ENCODE peak calls at places on chromosomes 11 and 22, in six cellular contexts. One of them, this sample, is unnamed.

GRCh38 chr11:56932572-56933235 is 56.0 kb upstream of the OR5AK2 start:
- DNase-seq in BE2C: no peak
- DNase-seq in AG09309: peak; percentile 23
- DNase-seq in dorsolateral prefrontal cortex: no peak
- DNase-seq in fibroblast of pulmonary artery: peak; percentile 56
- DNase-seq in cardiac fibroblast: peak; percentile 41
- DNase-seq in this sample: peak; percentile 1

GRCh38 chr11:44031549-44031948 is 16.2 kb upstream of the ACCSL start:
- DNase-seq in dorsolateral prefrontal cortex: no peak
- DNase-seq in AG09309: no peak
- DNase-seq in cardiac fibroblast: no peak
- DNase-seq in BE2C: no peak
- DNase-seq in fibroblast of pulmonary artery: no peak
- DNase-seq in this sample: no peak

GRCh38 chr11:29527391-29527936 is 489.4 kb downstream of the KCNA4 start:
- DNase-seq in BE2C: no peak
- DNase-seq in cardiac fibroblast: peak; percentile 93
- DNase-seq in AG09309: peak; percentile 3
- DNase-seq in fibroblast of pulmonary artery: peak; percentile 99
- DNase-seq in dorsolateral prefrontal cortex: no peak
- DNase-seq in this sample: peak; percentile 9

GRCh38 chr22:39244073-39244495 is 698 bp downstream of the PDGFB start:
- DNase-seq in AG09309: no peak
- DNase-seq in fibroblast of pulmonary artery: no peak
- DNase-seq in BE2C: no peak
- DNase-seq in dorsolateral prefrontal cortex: no peak
- DNase-seq in cardiac fibroblast: no peak
- DNase-seq in this sample: no peak

GRCh38 chr11:68946416-68947090 is 34.2 kb downstream of the MRGPRD start:
- DNase-seq in cardiac fibroblast: peak; percentile 93
- DNase-seq in fibroblast of pulmonary artery: peak; percentile 92
- DNase-seq in AG09309: peak; percentile 63
- DNase-seq in dorsolateral prefrontal cortex: no peak
- DNase-seq in BE2C: no peak
- DNase-seq in this sample: peak; percentile 58

GRCh38 chr22:38766076-38766777 is 10.4 kb upstream of the SUN2 start:
- DNase-seq in cardiac fibroblast: peak; percentile 63
- DNase-seq in BE2C: peak; percentile 93
- DNase-seq in fibroblast of pulmonary artery: peak; percentile 68
- DNase-seq in AG09309: no peak
- DNase-seq in dorsolateral prefrontal cortex: peak; percentile 64
- DNase-seq in this sample: peak; percentile 58

GRCh38 chr11:11416917-11417316 is 63.9 kb upstream of the CSNK2A3 start:
- DNase-seq in BE2C: no peak
- DNase-seq in dorsolateral prefrontal cortex: no peak
- DNase-seq in cardiac fibroblast: peak; percentile 35
- DNase-seq in AG09309: peak; percentile 67
- DNase-seq in fibroblast of pulmonary artery: peak; percentile 38
- DNase-seq in this sample: peak; percentile 74

GRCh38 chr22:19603767-19604166 is 79.6 kb upstream of the CLDN5 start:
- DNase-seq in AG09309: no peak
- DNase-seq in dorsolateral prefrontal cortex: no peak
- DNase-seq in fibroblast of pulmonary artery: no peak
- DNase-seq in cardiac fibroblast: no peak
- DNase-seq in BE2C: no peak
- DNase-seq in this sample: no peak

GRCh38 chr11:638616-639323 is 1.7 kb downstream of the DRD4 start:
- DNase-seq in BE2C: no peak
- DNase-seq in AG09309: no peak
- DNase-seq in dorsolateral prefrontal cortex: no peak
- DNase-seq in fibroblast of pulmonary artery: no peak
- DNase-seq in cardiac fibroblast: no peak
- DNase-seq in this sample: no peak

GRCh38 chr11:57776577-57776976 is 15.0 kb downstream of the CTNND1 start:
- DNase-seq in cardiac fibroblast: no peak
- DNase-seq in fibroblast of pulmonary artery: no peak
- DNase-seq in BE2C: no peak
- DNase-seq in dorsolateral prefrontal cortex: no peak
- DNase-seq in AG09309: no peak
- DNase-seq in this sample: no peak

GRCh38 chr11:17733261-17733660 is 1.3 kb upstream of the KCNC1 start:
- DNase-seq in BE2C: no peak
- DNase-seq in AG09309: no peak
- DNase-seq in cardiac fibroblast: no peak
- DNase-seq in dorsolateral prefrontal cortex: no peak
- DNase-seq in fibroblast of pulmonary artery: no peak
- DNase-seq in this sample: no peak

GRCh38 chr11:118628861-118629549 is 21.6 kb downstream of the PHLDB1 start:
- DNase-seq in AG09309: no peak
- DNase-seq in cardiac fibroblast: no peak
- DNase-seq in BE2C: no peak
- DNase-seq in fibroblast of pulmonary artery: no peak
- DNase-seq in dorsolateral prefrontal cortex: no peak
- DNase-seq in this sample: no peak

GRCh38 chr11:113974741-113975470 is at the start of gene HTR3A:
- DNase-seq in cardiac fibroblast: peak; percentile 53
- DNase-seq in dorsolateral prefrontal cortex: peak; percentile 54
- DNase-seq in AG09309: no peak
- DNase-seq in BE2C: peak; percentile 89
- DNase-seq in fibroblast of pulmonary artery: peak; percentile 45
- DNase-seq in this sample: peak; percentile 37

GRCh38 chr11:36034572-36035331 is 90.9 kb downstream of the LDLRAD3 start:
- DNase-seq in BE2C: no peak
- DNase-seq in dorsolateral prefrontal cortex: peak; percentile 57
- DNase-seq in fibroblast of pulmonary artery: peak; percentile 78
- DNase-seq in AG09309: peak; percentile 71
- DNase-seq in cardiac fibroblast: peak; percentile 71
- DNase-seq in this sample: peak; percentile 73

GRCh38 chr11:35525501-35526175 is at the start of gene PAMR1:
- DNase-seq in dorsolateral prefrontal cortex: no peak
- DNase-seq in fibroblast of pulmonary artery: peak; percentile 80
- DNase-seq in AG09309: no peak
- DNase-seq in BE2C: no peak
- DNase-seq in cardiac fibroblast: peak; percentile 88
- DNase-seq in this sample: peak; percentile 95

GRCh38 chr22:49100316-49100715 is 727.4 kb downstream of the BRD1 start:
- DNase-seq in AG09309: no peak
- DNase-seq in BE2C: no peak
- DNase-seq in fibroblast of pulmonary artery: no peak
- DNase-seq in cardiac fibroblast: no peak
- DNase-seq in dorsolateral prefrontal cortex: no peak
- DNase-seq in this sample: no peak

GRCh38 chr22:25146311-25146710 is 53.3 kb upstream of the CRYBB3 start:
- DNase-seq in fibroblast of pulmonary artery: peak; percentile 24
- DNase-seq in cardiac fibroblast: peak; percentile 16
- DNase-seq in dorsolateral prefrontal cortex: no peak
- DNase-seq in BE2C: no peak
- DNase-seq in AG09309: no peak
- DNase-seq in this sample: no peak

GRCh38 chr11:16713594-16713993 is 24.9 kb upstream of the C11orf58 start:
- DNase-seq in BE2C: no peak
- DNase-seq in fibroblast of pulmonary artery: no peak
- DNase-seq in cardiac fibroblast: no peak
- DNase-seq in dorsolateral prefrontal cortex: no peak
- DNase-seq in AG09309: no peak
- DNase-seq in this sample: no peak

GRCh38 chr22:44023404-44024287 is 456 bp upstream of the PARVB start:
- DNase-seq in dorsolateral prefrontal cortex: peak; percentile 15
- DNase-seq in AG09309: no peak
- DNase-seq in fibroblast of pulmonary artery: no peak
- DNase-seq in BE2C: peak; percentile 52
- DNase-seq in cardiac fibroblast: peak; percentile 44
- DNase-seq in this sample: peak; percentile 31

GRCh38 chr11:16891964-16892363 is 122.2 kb downstream of the PLEKHA7 start:
- DNase-seq in fibroblast of pulmonary artery: peak; percentile 18
- DNase-seq in AG09309: no peak
- DNase-seq in cardiac fibroblast: peak; percentile 44
- DNase-seq in BE2C: no peak
- DNase-seq in dorsolateral prefrontal cortex: no peak
- DNase-seq in this sample: peak; percentile 50

GRCh38 chr11:69220581-69221051 is 64.9 kb downstream of the SMIM38 start:
- DNase-seq in AG09309: no peak
- DNase-seq in BE2C: no peak
- DNase-seq in cardiac fibroblast: no peak
- DNase-seq in fibroblast of pulmonary artery: no peak
- DNase-seq in dorsolateral prefrontal cortex: no peak
- DNase-seq in this sample: no peak

GRCh38 chr22:25806579-25806978 is 64.6 kb downstream of the MYO18B start:
- DNase-seq in cardiac fibroblast: no peak
- DNase-seq in BE2C: no peak
- DNase-seq in dorsolateral prefrontal cortex: no peak
- DNase-seq in fibroblast of pulmonary artery: no peak
- DNase-seq in AG09309: no peak
- DNase-seq in this sample: no peak

GRCh38 chr11:79081441-79082124 is 359.2 kb downstream of the TENM4 start:
- DNase-seq in BE2C: no peak
- DNase-seq in dorsolateral prefrontal cortex: no peak
- DNase-seq in cardiac fibroblast: peak; percentile 22
- DNase-seq in fibroblast of pulmonary artery: peak; percentile 36
- DNase-seq in AG09309: no peak
- DNase-seq in this sample: peak; percentile 68

GRCh38 chr11:126829716-126830115 is 170.9 kb downstream of the KIRREL3 start:
- DNase-seq in fibroblast of pulmonary artery: no peak
- DNase-seq in AG09309: no peak
- DNase-seq in BE2C: no peak
- DNase-seq in dorsolateral prefrontal cortex: no peak
- DNase-seq in cardiac fibroblast: no peak
- DNase-seq in this sample: no peak

GRCh38 chr11:116412118-116412889 is 360.5 kb downstream of the BUD13 start:
- DNase-seq in fibroblast of pulmonary artery: no peak
- DNase-seq in BE2C: no peak
- DNase-seq in AG09309: no peak
- DNase-seq in dorsolateral prefrontal cortex: no peak
- DNase-seq in cardiac fibroblast: no peak
- DNase-seq in this sample: no peak

GRCh38 chr11:2138436-2139117 is 612 bp downstream of the IGF2 start:
- DNase-seq in AG09309: no peak
- DNase-seq in dorsolateral prefrontal cortex: no peak
- DNase-seq in fibroblast of pulmonary artery: no peak
- DNase-seq in BE2C: no peak
- DNase-seq in cardiac fibroblast: peak; percentile 16
- DNase-seq in this sample: peak; percentile 17
- H3K4me3 ChIP-seq in AG09309: peak overlapping the region; percentile 16
- H3K4me3 ChIP-seq in dorsolateral prefrontal cortex: no peak overlapping the region
- H3K4me3 ChIP-seq in fibroblast of pulmonary artery: no peak overlapping the region
- H3K4me3 ChIP-seq in BE2C: peak overlapping the region; percentile 84
- H3K4me3 ChIP-seq in cardiac fibroblast: peak overlapping the region; percentile 43
- H3K4me3 ChIP-seq in this sample: no peak overlapping the region

GRCh38 chr22:31995046-31995445 is 48.0 kb upstream of the SLC5A1 start:
- DNase-seq in dorsolateral prefrontal cortex: no peak
- DNase-seq in cardiac fibroblast: no peak
- DNase-seq in BE2C: no peak
- DNase-seq in AG09309: no peak
- DNase-seq in fibroblast of pulmonary artery: no peak
- DNase-seq in this sample: no peak
- TF ChIP-seq CTCF in dorsolateral prefrontal cortex: no peak
- TF ChIP-seq CTCF in cardiac fibroblast: peak; percentile 13
- TF ChIP-seq CTCF in BE2C: peak; percentile 35
- TF ChIP-seq CTCF in AG09309: peak; percentile 18
- TF ChIP-seq CTCF in fibroblast of pulmonary artery: peak; percentile 15
- TF ChIP-seq CTCF in this sample: no peak

DNA sequence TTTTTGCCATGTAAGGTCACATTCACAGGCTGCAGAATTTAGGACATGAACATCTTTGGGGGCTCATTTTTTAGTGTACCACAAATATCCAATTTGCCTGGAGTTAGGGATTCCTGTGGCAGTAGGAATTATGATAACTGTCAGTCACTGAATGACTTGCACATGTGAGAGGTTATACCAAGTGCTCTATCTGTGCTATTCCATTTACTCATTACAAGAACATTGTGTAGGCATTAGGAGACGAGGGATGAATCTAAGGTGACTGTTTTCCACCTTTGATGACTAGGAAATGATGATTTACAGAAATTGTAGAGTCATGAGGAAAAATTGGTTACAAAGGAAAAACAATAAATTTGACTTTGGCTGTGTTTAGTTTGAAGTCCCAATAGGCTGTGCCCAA is 79.2 kb downstream of the LIF start:
- DNase-seq in cardiac fibroblast: no peak
- DNase-seq in BE2C: no peak
- DNase-seq in AG09309: no peak
- DNase-seq in fibroblast of pulmonary artery: no peak
- DNase-seq in dorsolateral prefrontal cortex: no peak
- DNase-seq in this sample: no peak
- H3K4me3 ChIP-seq in cardiac fibroblast: no peak overlapping the region
- H3K4me3 ChIP-seq in BE2C: no peak overlapping the region
- H3K4me3 ChIP-seq in AG09309: no peak overlapping the region
- H3K4me3 ChIP-seq in fibroblast of pulmonary artery: no peak overlapping the region
- H3K4me3 ChIP-seq in dorsolateral prefrontal cortex: no peak overlapping the region
- H3K4me3 ChIP-seq in this sample: no peak overlapping the region

DNA sequence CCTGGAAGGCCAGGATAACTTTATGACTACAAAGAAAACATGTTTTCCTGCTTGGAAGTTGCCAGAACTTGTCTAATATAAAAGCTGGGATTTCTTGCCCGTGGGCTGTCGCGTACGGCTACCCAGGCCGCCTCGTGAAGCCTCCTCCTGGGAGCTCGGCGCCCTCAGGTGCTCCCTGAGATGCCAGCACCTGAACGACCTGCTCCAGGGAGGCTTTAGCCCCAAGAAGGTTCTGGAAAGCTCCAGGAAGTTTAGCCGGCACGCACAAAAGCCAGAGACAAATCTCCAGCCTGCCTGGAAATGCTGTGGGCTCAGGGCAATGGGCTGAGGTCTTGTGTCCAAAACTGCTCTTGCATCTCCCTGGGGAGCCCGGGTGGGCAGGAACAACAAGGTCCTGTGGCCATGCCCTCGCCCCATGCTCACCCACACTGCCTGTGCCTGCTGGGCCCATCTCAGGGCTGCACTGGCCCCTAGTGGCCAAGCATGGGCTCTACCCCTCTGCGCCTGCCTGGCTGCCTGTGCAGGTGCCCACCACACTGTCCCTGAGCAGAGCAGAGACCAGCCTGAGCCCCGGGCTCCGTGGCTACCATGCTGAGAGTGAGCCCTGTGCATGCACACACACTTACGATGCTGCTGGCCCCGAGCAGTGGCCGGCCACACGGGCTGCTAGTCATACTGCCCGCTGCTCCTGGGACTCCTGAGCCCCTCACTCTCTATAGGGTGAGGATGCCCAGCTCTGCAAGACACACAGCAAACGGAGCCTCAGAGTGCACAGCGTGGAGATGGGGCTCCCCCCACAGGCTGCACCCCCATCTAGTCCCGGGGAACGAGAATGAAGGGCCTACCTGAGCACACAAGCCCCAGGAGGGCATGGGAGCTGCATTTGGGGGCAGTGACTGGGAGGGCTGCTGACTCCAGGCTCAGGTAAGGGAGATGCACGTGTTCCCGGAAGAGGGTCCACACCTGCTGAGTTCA is 4.9 kb upstream of the CELSR1 start:
- DNase-seq in cardiac fibroblast: peak; percentile 75
- DNase-seq in dorsolateral prefrontal cortex: peak; percentile 59
- DNase-seq in AG09309: no peak
- DNase-seq in BE2C: peak; percentile 88
- DNase-seq in fibroblast of pulmonary artery: peak; percentile 70
- DNase-seq in this sample: peak; percentile 83
- TF ChIP-seq CTCF in cardiac fibroblast: peak; percentile 97
- TF ChIP-seq CTCF in dorsolateral prefrontal cortex: peak; percentile 89
- TF ChIP-seq CTCF in AG09309: peak; percentile 99
- TF ChIP-seq CTCF in BE2C: peak; percentile 96
- TF ChIP-seq CTCF in fibroblast of pulmonary artery: peak; percentile 92
- TF ChIP-seq CTCF in this sample: peak; percentile 98

GRCh38 chr11:47187723-47188122 is 1.5 kb upstream of the PACSIN3 start:
- DNase-seq in fibroblast of pulmonary artery: no peak
- DNase-seq in cardiac fibroblast: no peak
- DNase-seq in AG09309: no peak
- DNase-seq in dorsolateral prefrontal cortex: peak; percentile 25
- DNase-seq in BE2C: no peak
- DNase-seq in this sample: no peak
- H3K4me3 ChIP-seq in fibroblast of pulmonary artery: peak overlapping the region; percentile 47
- H3K4me3 ChIP-seq in cardiac fibroblast: no peak overlapping the region
- H3K4me3 ChIP-seq in AG09309: no peak overlapping the region
- H3K4me3 ChIP-seq in dorsolateral prefrontal cortex: peak overlapping the region; percentile 71
- H3K4me3 ChIP-seq in BE2C: peak overlapping the region; percentile 48
- H3K4me3 ChIP-seq in this sample: peak overlapping the region; percentile 58

This sample was measured in foreskin fibroblast.